ENCODE peak calls at places on chromosomes 13 and 19, in nine cellular contexts. Q, L, G, R, K, T, F, V and E are unnamed samples.

GRCh38 chr19:17575871-17576757 is 20.7 kb downstream of the COLGALT1 start:
- DNase-seq in Q (no peak), L (no peak), G (no peak), R (no peak), K (no peak), T (peak; percentile 77), F (no peak), V (no peak), E (no peak)

GRCh38 chr13:100600461-100600860 is 11.9 kb upstream of the GGACT start:
- DNase-seq in Q (no peak), L (no peak), G (no peak), R (no peak), K (no peak), T (no peak), F (no peak), V (no peak), E (no peak)

GRCh38 chr19:28426902-28427232 is 786.1 kb downstream of the UQCRFS1 start:
- DNase-seq in Q (no peak), L (no peak), G (no peak), R (no peak), K (no peak), T (no peak), F (peak; percentile 28), V (no peak), E (no peak)

GRCh38 chr19:3511506-3512251 is 5.6 kb downstream of the FZR1 start:
- DNase-seq in Q (no peak), L (no peak), G (no peak), R (no peak), K (no peak), T (no peak), F (no peak), V (no peak), E (no peak)

GRCh38 chr13:51638497-51638871 is 54.2 kb downstream of the WDFY2 start:
- DNase-seq in Q (no peak), L (peak; percentile 52), G (no peak), R (no peak), K (no peak), T (no peak), F (peak; percentile 20), V (no peak), E (no peak)

GRCh38 chr13:28494861-28495585 is at the start of gene FLT1:
- DNase-seq in Q (no peak), L (peak; percentile 78), G (peak; percentile 27), R (no peak), K (peak; percentile 60), T (peak; percentile 93), F (no peak), V (no peak), E (peak; percentile 74)

GRCh38 chr19:55590621-55591020 is 8.7 kb downstream of the FIZ1 start:
- DNase-seq in Q (no peak), L (peak; percentile 52), G (no peak), R (no peak), K (peak; percentile 55), T (peak; percentile 84), F (no peak), V (no peak), E (no peak)

GRCh38 chr19:2736550-2737190 is 3.1 kb downstream of the SLC39A3 start:
- DNase-seq in Q (no peak), L (no peak), G (no peak), R (no peak), K (no peak), T (no peak), F (no peak), V (no peak), E (no peak)

GRCh38 chr19:46481187-46481586 is 9.8 kb upstream of the PNMA8A start:
- DNase-seq in Q (no peak), L (no peak), G (no peak), R (no peak), K (no peak), T (no peak), F (no peak), V (no peak), E (no peak)

GRCh38 chr13:111325941-111326620 is 5.6 kb downstream of the TEX29 start:
- DNase-seq in Q (no peak), L (peak; percentile 42), G (no peak), R (no peak), K (no peak), T (no peak), F (no peak), V (no peak), E (no peak)

GRCh38 chr13:111954681-111955411 is 112.1 kb upstream of the SOX1 start:
- DNase-seq in Q (no peak), L (no peak), G (no peak), R (no peak), K (no peak), T (no peak), F (peak; percentile 9), V (no peak), E (no peak)

GRCh38 chr13:42548731-42549554 is 25.0 kb upstream of the TNFSF11 start:
- DNase-seq in Q (no peak), L (peak; percentile 57), G (no peak), R (no peak), K (no peak), T (no peak), F (no peak), V (no peak), E (no peak)

GRCh38 chr19:42313096-42313839 is at the start of gene TMEM145:
- DNase-seq in Q (no peak), L (peak; percentile 87), G (peak; percentile 45), R (no peak), K (peak; percentile 54), T (peak; percentile 84), F (peak; percentile 53), V (no peak), E (peak; percentile 79)

GRCh38 chr19:46478356-46478986 is 7.1 kb upstream of the PNMA8A start:
- DNase-seq in Q (no peak), L (no peak), G (no peak), R (no peak), K (peak; percentile 31), T (peak; percentile 97), F (no peak), V (no peak), E (no peak)

GRCh38 chr13:113207890-113208423 is 512 bp downstream of the PCID2 start:
- DNase-seq in Q (no peak), L (peak; percentile 62), G (peak; percentile 25), R (no peak), K (peak; percentile 42), T (peak; percentile 70), F (peak; percentile 24), V (no peak), E (peak; percentile 71)

GRCh38 chr19:41917676-41918075 is 10.6 kb downstream of the ERFL start:
- DNase-seq in Q (no peak), L (no peak), G (no peak), R (no peak), K (no peak), T (no peak), F (no peak), V (no peak), E (peak; percentile 46)

GRCh38 chr13:52892925-52893324 is 44.5 kb upstream of the PCDH8 start:
- DNase-seq in Q (no peak), L (no peak), G (no peak), R (no peak), K (no peak), T (no peak), F (peak; percentile 57), V (no peak), E (no peak)